ENCODE peak calls at places on chromosome 15, in ten cellular contexts. A, O, J, H, Z, X, G, B, L and T are unnamed samples.

GRCh38 chr15:75945953-75946352 is 42.3 kb downstream of the FBXO22 start:
- DNase-seq in H (no peak), A (no peak), Z (peak), B (no peak), X (no peak), O (peak), L (peak), G (no peak), J (no peak), T (no peak)

GRCh38 chr15:66777054-66777453 is 75.0 kb downstream of the SMAD6 start:
- DNase-seq in H (no peak), Z (no peak), L (no peak), B (no peak), X (no peak), G (no peak), A (no peak), J (no peak), O (no peak), T (no peak)

GRCh38 chr15:91302588-91303439 is 202.8 kb downstream of the SV2B start:
- DNase-seq in B (peak), J (no peak), A (peak), L (peak), H (peak), O (peak), G (no peak), X (peak), Z (peak), T (peak)

GRCh38 chr15:85475317-85475701 is 94.9 kb downstream of the AKAP13 start:
- DNase-seq in X (no peak), G (no peak), L (no peak), J (no peak), Z (no peak), H (peak), B (no peak), O (no peak), A (no peak), T (no peak)

GRCh38 chr15:42137461-42138261 is 18.8 kb downstream of the PLA2G4F start:
- DNase-seq in L (peak), J (no peak), B (peak), O (peak), H (peak), X (no peak), A (no peak), G (no peak), Z (peak), T (peak)

GRCh38 chr15:67796728-67797127 is 28.6 kb upstream of the SKOR1 start:
- DNase-seq in L (peak), X (no peak), Z (no peak), H (no peak), O (no peak), J (no peak), A (no peak), B (no peak), G (no peak), T (peak)

GRCh38 chr15:68672781-68673205 is 94.0 kb downstream of the CORO2B start:
- DNase-seq in X (no peak), Z (no peak), B (no peak), H (no peak), J (no peak), G (no peak), L (peak), A (no peak), O (no peak), T (peak)

GRCh38 chr15:79916424-79916823 is 19.6 kb upstream of the MTHFS start:
- DNase-seq in A (no peak), X (no peak), L (no peak), B (no peak), G (no peak), O (peak), J (no peak), Z (no peak), H (no peak), T (no peak)

GRCh38 chr15:90211440-90212168 is 10.5 kb downstream of the SEMA4B start:
- DNase-seq in J (no peak), O (no peak), G (no peak), Z (peak), A (no peak), X (no peak), B (no peak), L (peak), H (no peak), T (peak)

GRCh38 chr15:40325188-40325587 is 1.7 kb downstream of the INAFM2 start:
- DNase-seq in L (no peak), G (no peak), H (no peak), J (no peak), O (no peak), A (no peak), B (no peak), X (no peak), Z (no peak), T (no peak)

GRCh38 chr15:36156855-36157521 is 422.4 kb upstream of the CDIN1 start:
- DNase-seq in Z (no peak), X (no peak), G (no peak), J (no peak), H (no peak), O (peak), L (peak), B (peak), A (peak), T (no peak)